ENCODE peak calls at places on chromosomes 5 and 9, in seven cellular contexts. One of them, this sample, is unnamed. For H3K4me1, the result is how much of the 10 kb centered on the place peaks cover.

GRCh38 chr5:31153523-31153922 is 40.0 kb upstream of the CDH6 start:
- DNase-seq in heart right ventricle: no peak
- DNase-seq in adrenal gland: no peak
- DNase-seq in body of pancreas: no peak
- DNase-seq in CD8-positive, alpha-beta T cell: no peak
- DNase-seq in tibial artery: no peak
- DNase-seq in Peyer's patch: no peak
- DNase-seq in this sample: no peak

GRCh38 chr5:172648755-172649154 is 7.7 kb downstream of the NEURL1B start:
- DNase-seq in heart right ventricle: no peak
- DNase-seq in adrenal gland: no peak
- DNase-seq in body of pancreas: no peak
- DNase-seq in CD8-positive, alpha-beta T cell: no peak
- DNase-seq in tibial artery: peak
- DNase-seq in Peyer's patch: no peak
- DNase-seq in this sample: no peak

GRCh38 chr9:119453490-119453911 is 84.3 kb upstream of the BRINP1 start:
- DNase-seq in heart right ventricle: no peak
- DNase-seq in adrenal gland: peak
- DNase-seq in body of pancreas: no peak
- DNase-seq in CD8-positive, alpha-beta T cell: no peak
- DNase-seq in tibial artery: no peak
- DNase-seq in Peyer's patch: no peak
- DNase-seq in this sample: no peak

GRCh38 chr9:117451336-117451735 is 36.5 kb upstream of the ASTN2 start:
- DNase-seq in heart right ventricle: no peak
- DNase-seq in adrenal gland: no peak
- DNase-seq in body of pancreas: no peak
- DNase-seq in CD8-positive, alpha-beta T cell: no peak
- DNase-seq in tibial artery: no peak
- DNase-seq in Peyer's patch: no peak
- DNase-seq in this sample: no peak

GRCh38 chr5:105836263-105836662 is 1834.5 kb downstream of the EFNA5 start:
- DNase-seq in heart right ventricle: no peak
- DNase-seq in adrenal gland: no peak
- DNase-seq in body of pancreas: no peak
- DNase-seq in CD8-positive, alpha-beta T cell: no peak
- DNase-seq in tibial artery: no peak
- DNase-seq in Peyer's patch: no peak
- DNase-seq in this sample: no peak

GRCh38 chr9:16730162-16730561 is 140.3 kb downstream of the BNC2 start:
- DNase-seq in heart right ventricle: no peak
- DNase-seq in adrenal gland: no peak
- DNase-seq in body of pancreas: no peak
- DNase-seq in CD8-positive, alpha-beta T cell: no peak
- DNase-seq in tibial artery: no peak
- DNase-seq in Peyer's patch: no peak
- DNase-seq in this sample: no peak

GRCh38 chr5:317086-317811 is 4.3 kb upstream of the AHRR start:
- DNase-seq in heart right ventricle: peak
- DNase-seq in adrenal gland: no peak
- DNase-seq in body of pancreas: no peak
- DNase-seq in CD8-positive, alpha-beta T cell: no peak
- DNase-seq in tibial artery: no peak
- DNase-seq in Peyer's patch: no peak
- DNase-seq in this sample: no peak

GRCh38 chr9:15142903-15143534 is 164.0 kb downstream of the TTC39B start:
- DNase-seq in heart right ventricle: no peak
- DNase-seq in adrenal gland: peak
- DNase-seq in body of pancreas: no peak
- DNase-seq in CD8-positive, alpha-beta T cell: no peak
- DNase-seq in tibial artery: no peak
- DNase-seq in Peyer's patch: no peak
- DNase-seq in this sample: no peak

GRCh38 chr5:59845733-59846132 is 47.8 kb downstream of the PDE4D start:
- DNase-seq in heart right ventricle: no peak
- DNase-seq in adrenal gland: no peak
- DNase-seq in body of pancreas: no peak
- DNase-seq in CD8-positive, alpha-beta T cell: no peak
- DNase-seq in tibial artery: no peak
- DNase-seq in Peyer's patch: no peak
- DNase-seq in this sample: no peak

GRCh38 chr5:38420691-38421395 is 135.6 kb downstream of the LIFR start:
- DNase-seq in heart right ventricle: peak
- DNase-seq in adrenal gland: peak
- DNase-seq in body of pancreas: peak
- DNase-seq in CD8-positive, alpha-beta T cell: no peak
- DNase-seq in tibial artery: peak
- DNase-seq in Peyer's patch: no peak
- DNase-seq in this sample: peak

GRCh38 chr5:84088996-84089395 is 295.7 kb downstream of the EDIL3 start:
- DNase-seq in heart right ventricle: no peak
- DNase-seq in adrenal gland: peak
- DNase-seq in body of pancreas: no peak
- DNase-seq in CD8-positive, alpha-beta T cell: no peak
- DNase-seq in tibial artery: no peak
- DNase-seq in Peyer's patch: no peak
- DNase-seq in this sample: no peak

GRCh38 chr5:32842798-32843531 is 131.8 kb downstream of the NPR3 start:
- DNase-seq in heart right ventricle: no peak
- DNase-seq in adrenal gland: no peak
- DNase-seq in body of pancreas: no peak
- DNase-seq in CD8-positive, alpha-beta T cell: no peak
- DNase-seq in tibial artery: no peak
- DNase-seq in Peyer's patch: no peak
- DNase-seq in this sample: no peak

GRCh38 chr5:120160120-120160895 is 303.8 kb upstream of the PRR16 start:
- DNase-seq in heart right ventricle: no peak
- DNase-seq in adrenal gland: no peak
- DNase-seq in body of pancreas: no peak
- DNase-seq in CD8-positive, alpha-beta T cell: no peak
- DNase-seq in tibial artery: no peak
- DNase-seq in Peyer's patch: no peak
- DNase-seq in this sample: no peak

GRCh38 chr5:150303660-150304411 is 1.1 kb upstream of the ARSI start:
- DNase-seq in heart right ventricle: no peak
- DNase-seq in adrenal gland: no peak
- DNase-seq in body of pancreas: no peak
- DNase-seq in CD8-positive, alpha-beta T cell: no peak
- DNase-seq in tibial artery: no peak
- DNase-seq in Peyer's patch: no peak
- DNase-seq in this sample: no peak

DNA sequence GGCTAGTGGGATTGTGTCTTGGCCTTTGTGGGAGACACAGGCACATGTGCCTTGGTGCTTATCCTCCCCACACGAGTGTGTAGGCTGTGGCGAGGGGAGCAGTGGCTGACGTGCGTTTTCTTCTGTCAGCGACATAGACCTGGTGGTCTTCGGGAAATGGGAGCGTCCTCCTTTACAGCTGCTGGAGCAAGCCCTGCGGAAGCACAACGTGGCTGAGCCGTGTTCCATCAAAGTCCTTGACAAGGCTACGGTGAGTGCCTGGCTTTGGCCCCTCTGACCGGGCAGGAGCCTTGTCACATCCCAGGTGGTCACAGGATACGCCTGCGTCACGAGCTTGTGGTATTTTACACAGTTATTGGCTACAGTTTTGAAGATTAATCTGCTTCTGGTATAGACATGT is 26.4 kb downstream of the TENT4A start:
- DNase-seq in heart right ventricle: no peak
- DNase-seq in adrenal gland: no peak
- DNase-seq in body of pancreas: no peak
- DNase-seq in CD8-positive, alpha-beta T cell: no peak
- DNase-seq in tibial artery: peak
- DNase-seq in Peyer's patch: peak
- DNase-seq in this sample: peak
- H3K4me1 ChIP-seq in heart right ventricle: under half
- H3K4me1 ChIP-seq in adrenal gland: under half
- H3K4me1 ChIP-seq in body of pancreas: under half
- H3K4me1 ChIP-seq in CD8-positive, alpha-beta T cell: under half
- H3K4me1 ChIP-seq in tibial artery: under half
- H3K4me1 ChIP-seq in Peyer's patch: under half
- H3K4me1 ChIP-seq in this sample: under half

GRCh38 chr5:5188377-5189020 is 48.4 kb downstream of the ADAMTS16 start:
- DNase-seq in heart right ventricle: no peak
- DNase-seq in adrenal gland: no peak
- DNase-seq in body of pancreas: no peak
- DNase-seq in CD8-positive, alpha-beta T cell: no peak
- DNase-seq in tibial artery: no peak
- DNase-seq in Peyer's patch: no peak
- DNase-seq in this sample: no peak
- H3K27ac ChIP-seq in heart right ventricle: no peak
- H3K27ac ChIP-seq in adrenal gland: no peak
- H3K27ac ChIP-seq in body of pancreas: no peak
- H3K27ac ChIP-seq in CD8-positive, alpha-beta T cell: no peak
- H3K27ac ChIP-seq in tibial artery: no peak
- H3K27ac ChIP-seq in Peyer's patch: no peak
- H3K27ac ChIP-seq in this sample: no peak

GRCh38 chr5:115296130-115296997 is at the start of gene CCDC112:
- DNase-seq in heart right ventricle: peak
- DNase-seq in adrenal gland: peak
- DNase-seq in body of pancreas: peak
- DNase-seq in CD8-positive, alpha-beta T cell: peak
- DNase-seq in tibial artery: peak
- DNase-seq in Peyer's patch: peak
- DNase-seq in this sample: peak

GRCh38 chr5:115298811-115299210 is 2.4 kb upstream of the CCDC112 start:
- DNase-seq in heart right ventricle: no peak
- DNase-seq in adrenal gland: no peak
- DNase-seq in body of pancreas: no peak
- DNase-seq in CD8-positive, alpha-beta T cell: no peak
- DNase-seq in tibial artery: no peak
- DNase-seq in Peyer's patch: no peak
- DNase-seq in this sample: no peak

GRCh38 chr5:115291397-115291796 is 5.1 kb downstream of the CCDC112 start:
- DNase-seq in heart right ventricle: no peak
- DNase-seq in adrenal gland: no peak
- DNase-seq in body of pancreas: no peak
- DNase-seq in CD8-positive, alpha-beta T cell: no peak
- DNase-seq in tibial artery: no peak
- DNase-seq in Peyer's patch: no peak
- DNase-seq in this sample: no peak

GRCh38 chr5:115295775-115296129 is 702 bp downstream of the CCDC112 start:
- DNase-seq in heart right ventricle: no peak
- DNase-seq in adrenal gland: no peak
- DNase-seq in body of pancreas: no peak
- DNase-seq in CD8-positive, alpha-beta T cell: no peak
- DNase-seq in tibial artery: no peak
- DNase-seq in Peyer's patch: no peak
- DNase-seq in this sample: no peak

DNA sequence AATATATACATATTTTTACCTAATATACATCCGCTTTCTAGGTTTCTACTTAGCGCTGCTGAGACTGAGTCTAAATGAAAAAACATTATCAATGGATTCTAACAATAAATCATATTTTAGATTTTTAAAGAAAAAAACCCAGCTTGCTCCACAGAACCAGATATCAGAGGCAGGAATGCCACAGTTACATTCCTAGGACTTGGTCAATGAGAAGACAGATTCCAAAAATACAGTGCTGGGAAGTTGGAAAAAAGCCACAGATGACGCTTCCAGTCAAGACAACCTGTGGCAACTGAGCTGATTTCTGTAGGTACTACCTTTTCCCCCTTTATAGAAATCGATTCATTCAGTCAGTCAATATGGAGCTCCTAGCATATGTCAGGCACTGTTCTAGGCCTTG is 589 bp upstream of the CCDC112 start:
- DNase-seq in heart right ventricle: no peak
- DNase-seq in adrenal gland: no peak
- DNase-seq in body of pancreas: no peak
- DNase-seq in CD8-positive, alpha-beta T cell: no peak
- DNase-seq in tibial artery: no peak
- DNase-seq in Peyer's patch: no peak
- DNase-seq in this sample: no peak
- H3K4me3 ChIP-seq in heart right ventricle: peak
- H3K4me3 ChIP-seq in adrenal gland: no peak
- H3K4me3 ChIP-seq in body of pancreas: no peak
- H3K4me3 ChIP-seq in CD8-positive, alpha-beta T cell: no peak
- H3K4me3 ChIP-seq in tibial artery: peak
- H3K4me3 ChIP-seq in Peyer's patch: no peak
- H3K4me3 ChIP-seq in this sample: peak

GRCh38 chr9:93107151-93107824 is 11.3 kb downstream of the CARD19 start:
- DNase-seq in heart right ventricle: no peak
- DNase-seq in adrenal gland: peak
- DNase-seq in body of pancreas: no peak
- DNase-seq in CD8-positive, alpha-beta T cell: no peak
- DNase-seq in tibial artery: peak
- DNase-seq in Peyer's patch: peak
- DNase-seq in this sample: peak
- H3K4me1 ChIP-seq in heart right ventricle: under half
- H3K4me1 ChIP-seq in adrenal gland: under half
- H3K4me1 ChIP-seq in body of pancreas: under half
- H3K4me1 ChIP-seq in CD8-positive, alpha-beta T cell: half or more
- H3K4me1 ChIP-seq in tibial artery: under half
- H3K4me1 ChIP-seq in Peyer's patch: under half
- H3K4me1 ChIP-seq in this sample: under half

DNA sequence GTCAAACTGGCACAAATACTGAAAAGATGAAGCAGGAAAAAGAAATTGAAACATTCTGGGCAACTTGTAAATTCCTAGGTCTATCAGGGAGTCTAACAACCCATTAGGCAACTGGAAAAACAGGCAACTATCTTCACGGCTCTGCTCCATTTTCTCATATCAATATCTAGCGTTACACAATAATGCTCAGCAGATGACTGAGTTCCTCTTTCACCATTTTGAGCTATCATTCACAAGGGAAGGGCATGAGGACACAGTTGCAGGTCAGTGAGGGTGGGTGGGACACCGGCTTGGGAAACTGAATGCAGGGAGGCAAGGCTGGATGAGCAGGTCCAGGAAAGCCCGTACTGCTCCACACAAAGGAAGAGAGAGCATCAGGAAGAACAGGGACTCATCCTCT is 67.0 kb downstream of the FRMD3 start:
- DNase-seq in heart right ventricle: no peak
- DNase-seq in adrenal gland: no peak
- DNase-seq in body of pancreas: no peak
- DNase-seq in CD8-positive, alpha-beta T cell: no peak
- DNase-seq in tibial artery: no peak
- DNase-seq in Peyer's patch: no peak
- DNase-seq in this sample: no peak
- H3K27ac ChIP-seq in heart right ventricle: peak
- H3K27ac ChIP-seq in adrenal gland: no peak
- H3K27ac ChIP-seq in body of pancreas: no peak
- H3K27ac ChIP-seq in CD8-positive, alpha-beta T cell: no peak
- H3K27ac ChIP-seq in tibial artery: no peak
- H3K27ac ChIP-seq in Peyer's patch: peak
- H3K27ac ChIP-seq in this sample: peak

GRCh38 chr9:127973169-127974001 is 7.4 kb downstream of the EEIG1 start:
- DNase-seq in heart right ventricle: peak
- DNase-seq in adrenal gland: peak
- DNase-seq in body of pancreas: peak
- DNase-seq in CD8-positive, alpha-beta T cell: no peak
- DNase-seq in tibial artery: no peak
- DNase-seq in Peyer's patch: peak
- DNase-seq in this sample: peak
- H3K4me3 ChIP-seq in heart right ventricle: no peak
- H3K4me3 ChIP-seq in adrenal gland: no peak
- H3K4me3 ChIP-seq in body of pancreas: no peak
- H3K4me3 ChIP-seq in CD8-positive, alpha-beta T cell: peak
- H3K4me3 ChIP-seq in tibial artery: no peak
- H3K4me3 ChIP-seq in Peyer's patch: peak
- H3K4me3 ChIP-seq in this sample: no peak